ENCODE peak calls at places on chromosomes 3 and 15, in ten cellular contexts. Z is NB4; L is Caco-2; E is suprapubic skin; F is cardiac fibroblast; B is GM06990; Q is GM12865; A is cardiac muscle cell; X is CD4-positive, alpha-beta T cell; K is right lobe of liver. J is an unnamed sample.
A peak's percentile ranks its signal among the peaks of the same experiment; 100 is the strongest.

GRCh38 chr3:178802993-178803693 is 266.9 kb downstream of the KCNMB2 start:
- DNase-seq in L (no peak), A (no peak), Z (no peak), K (no peak), B (no peak), F (peak; percentile 34), Q (no peak), X (no peak), E (no peak), J (no peak)

GRCh38 chr3:170488802-170489201 is 70.1 kb downstream of the CLDN11 start:
- DNase-seq in Q (no peak), Z (no peak), E (no peak), X (no peak), L (peak; percentile 4), B (no peak), A (peak; percentile 91), F (peak; percentile 80), K (no peak), J (no peak)

GRCh38 chr15:62253294-62253693 is 88.2 kb upstream of the C2CD4B start:
- DNase-seq in F (no peak), K (no peak), Q (no peak), E (no peak), X (no peak), Z (peak; percentile 2), A (peak; percentile 8), L (peak; percentile 30), B (no peak), J (no peak)

GRCh38 chr3:101303089-101303731 is 17.2 kb downstream of the IMPG2 start:
- DNase-seq in A (no peak), K (no peak), F (peak; percentile 76), L (no peak), X (no peak), Z (no peak), E (no peak), B (peak; percentile 40), Q (peak; percentile 14), J (no peak)

GRCh38 chr3:153372326-153372725 is 210.3 kb downstream of the RAP2B start:
- DNase-seq in K (no peak), E (no peak), B (no peak), A (peak; percentile 81), X (no peak), Z (peak; percentile 54), L (no peak), F (peak; percentile 89), Q (no peak), J (no peak)

GRCh38 chr15:48671381-48672022 is 26.0 kb upstream of the FBN1 start:
- DNase-seq in E (peak; percentile 81), Z (no peak), F (peak; percentile 99), Q (no peak), X (no peak), L (no peak), K (no peak), B (no peak), A (peak; percentile 81), J (no peak)

GRCh38 chr3:33240261-33240660 is 21.7 kb upstream of the SUSD5 start:
- DNase-seq in X (no peak), E (no peak), Q (no peak), F (no peak), L (no peak), Z (no peak), A (no peak), B (no peak), K (no peak), J (no peak)

GRCh38 chr15:99174989-99175388 is 70.1 kb downstream of the SYNM start:
- DNase-seq in B (no peak), L (no peak), K (no peak), F (no peak), X (no peak), Z (no peak), Q (no peak), A (no peak), E (no peak), J (no peak)

GRCh38 chr3:174859756-174860155 is 622 bp downstream of the NAALADL2 start:
- DNase-seq in K (no peak), E (no peak), B (no peak), F (no peak), A (no peak), Z (no peak), L (peak; percentile 33), Q (no peak), X (no peak), J (no peak)
- TF ChIP-seq CTCF in K (no peak), E (no peak), B (no peak), F (no peak), A (no peak), Z (no peak), L (no peak), Q (no peak), X (no peak), J (no peak)

GRCh38 chr3:133820129-133820528 is 14.5 kb downstream of the SRPRB start:
- DNase-seq in L (no peak), A (no peak), B (no peak), Q (no peak), X (no peak), K (no peak), Z (no peak), E (no peak), F (no peak), J (no peak)

GRCh38 chr3:133824961-133825485 is 19.4 kb downstream of the SRPRB start:
- DNase-seq in E (no peak), Q (no peak), B (no peak), K (no peak), A (no peak), L (no peak), Z (no peak), F (no peak), X (no peak), J (no peak)

GRCh38 chr3:133825969-133826727 is 20.5 kb downstream of the SRPRB start:
- DNase-seq in A (no peak), K (no peak), Z (no peak), E (no peak), Q (no peak), B (no peak), F (no peak), X (no peak), L (no peak), J (no peak)

GRCh38 chr3:133820889-133821675 is 15.5 kb downstream of the SRPRB start:
- DNase-seq in E (no peak), B (no peak), K (no peak), X (no peak), L (no peak), A (no peak), F (no peak), Z (no peak), Q (no peak), J (no peak)

DNA sequence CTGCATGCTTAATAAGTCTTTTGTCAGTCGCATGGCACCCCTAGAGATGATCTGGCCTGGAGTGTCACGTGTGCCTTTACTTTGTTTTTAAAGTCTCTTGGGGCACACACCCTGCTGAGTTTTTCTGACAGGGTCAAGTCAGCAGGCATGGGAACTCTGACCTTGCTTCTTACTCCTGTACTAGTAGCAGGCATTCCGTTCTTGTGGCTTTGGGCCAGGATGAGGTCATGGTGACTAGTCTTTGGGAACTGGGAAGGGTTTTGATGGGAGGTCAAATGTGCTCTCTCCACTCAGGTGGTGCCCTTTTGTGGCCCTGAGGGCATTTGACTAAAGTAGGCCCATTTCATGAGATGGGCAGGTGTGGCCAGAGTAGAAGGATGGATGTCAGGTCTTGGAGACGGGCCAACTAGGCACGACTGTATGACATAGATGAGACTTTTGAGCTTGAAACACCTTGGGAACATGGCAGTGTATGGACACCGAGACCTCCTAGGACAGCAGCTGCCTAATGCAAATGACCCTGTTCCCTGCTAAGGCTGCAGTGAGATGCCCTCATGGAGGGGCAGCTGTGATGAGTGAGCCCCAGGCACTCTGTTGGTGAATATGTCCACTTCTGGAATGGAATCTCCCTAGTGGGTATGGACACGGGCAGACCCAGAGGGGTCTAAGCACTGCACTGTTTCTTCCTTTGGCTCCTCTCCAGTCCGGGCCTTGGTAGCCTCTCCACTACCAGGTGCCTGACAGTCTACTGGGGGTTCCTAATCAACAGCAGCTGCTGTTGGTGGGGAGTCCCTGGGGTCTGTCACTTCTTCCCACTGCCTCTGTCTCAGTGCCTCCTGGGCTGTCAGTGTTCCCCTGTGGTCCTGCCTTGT is 16.4 kb downstream of the SRPRB start:
- DNase-seq in A (peak; percentile 70), X (no peak), Q (no peak), B (no peak), E (no peak), K (peak; percentile 38), L (peak; percentile 43), Z (no peak), F (peak; percentile 67), J (no peak)
- TF ChIP-seq CTCF in A (no peak), X (no peak), Q (peak; percentile 10), B (no peak), E (no peak), K (no peak), L (no peak), Z (no peak), F (no peak), J (peak; percentile 32)

GRCh38 chr3:72189344-72189743 is 404.4 kb upstream of the PROK2 start:
- DNase-seq in K (no peak), Z (no peak), B (no peak), F (no peak), L (no peak), X (no peak), A (peak; percentile 21), E (no peak), Q (no peak), J (no peak)

GRCh38 chr3:72186485-72186864 is 401.5 kb upstream of the PROK2 start:
- DNase-seq in Q (no peak), Z (no peak), B (no peak), K (no peak), F (peak; percentile 71), L (no peak), E (no peak), X (no peak), A (peak; percentile 79), J (no peak)

GRCh38 chr3:72190050-72190449 is 405.1 kb upstream of the PROK2 start:
- DNase-seq in E (no peak), L (no peak), Q (no peak), X (no peak), F (no peak), A (no peak), B (no peak), Z (no peak), K (peak; percentile 47), J (no peak)

GRCh38 chr3:72185549-72186484 is 400.9 kb upstream of the PROK2 start:
- DNase-seq in Z (no peak), L (no peak), B (peak; percentile 32), F (peak; percentile 87), E (no peak), A (peak; percentile 76), Q (peak; percentile 53), X (no peak), K (no peak), J (no peak)

DNA sequence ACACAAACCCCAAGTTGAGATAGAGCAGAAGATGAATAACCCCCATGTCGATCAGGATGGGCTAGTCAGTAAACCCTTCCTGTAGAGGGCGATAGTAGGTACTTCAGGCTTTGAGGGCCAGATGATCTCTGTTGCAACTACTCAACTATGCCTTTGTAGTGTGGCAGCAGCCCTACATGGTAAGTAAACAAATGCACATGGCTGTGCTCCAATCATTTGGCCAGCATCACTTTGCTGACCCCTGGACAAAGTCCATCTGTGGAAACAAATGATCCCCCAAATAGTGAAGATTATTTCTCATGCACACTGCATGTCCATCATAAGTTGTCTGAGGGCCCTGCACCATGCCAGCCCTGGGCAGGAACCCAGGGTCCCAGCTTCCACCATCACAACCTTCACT is 402.2 kb upstream of the PROK2 start:
- DNase-seq in Z (peak; percentile 44), E (no peak), L (no peak), K (no peak), X (no peak), Q (peak; percentile 46), F (no peak), B (no peak), A (peak; percentile 20), J (no peak)
- TF ChIP-seq CTCF in Z (peak; percentile 26), E (no peak), L (no peak), K (peak; percentile 43), X (no peak), Q (peak; percentile 15), F (peak; percentile 11), B (peak; percentile 16), A (peak; percentile 23), J (no peak)

GRCh38 chr3:45078910-45079522 is 52.9 kb downstream of the CLEC3B start:
- DNase-seq in Z (peak; percentile 64), E (no peak), Q (peak; percentile 5), F (peak; percentile 75), A (peak; percentile 66), K (no peak), L (peak; percentile 16), B (no peak), X (peak; percentile 19), J (no peak)
- TF ChIP-seq CTCF in Z (peak; percentile 10), E (no peak), Q (no peak), F (peak; percentile 35), A (peak; percentile 34), K (no peak), L (no peak), B (no peak), X (peak; percentile 29), J (peak; percentile 33)